ENCODE peak calls at places on chromosomes 2 and 18, in seven cellular contexts. W is MM.1S, K is fibroblast of lung, C is H9, A is GM23338, M is K562, P is PC-3. B is an unnamed sample.

GRCh38 chr2:17043173-17043572 is 377.5 kb upstream of the CYRIA start:
- DNase-seq in W (no peak), K (peak), C (no peak), A (no peak), M (no peak), P (no peak), B (no peak)

GRCh38 chr2:81467096-81467495 is 1162.5 kb upstream of the LRRTM1 start:
- DNase-seq in W (no peak), K (no peak), C (no peak), A (no peak), M (no peak), P (no peak), B (no peak)

GRCh38 chr2:212777020-212777491 is 238.5 kb upstream of the ERBB4 start:
- DNase-seq in W (peak), K (peak), C (no peak), A (peak), M (no peak), P (peak), B (peak)

GRCh38 chr18:48300463-48300961 is 108.7 kb downstream of the ZBTB7C start:
- DNase-seq in W (peak), K (no peak), C (peak), A (peak), M (peak), P (peak), B (peak)

GRCh38 chr2:72193723-72194122 is 46.1 kb upstream of the CYP26B1 start:
- DNase-seq in W (no peak), K (no peak), C (no peak), A (no peak), M (no peak), P (no peak), B (no peak)

GRCh38 chr2:239106314-239106908 is 258.5 kb downstream of the TWIST2 start:
- DNase-seq in W (peak), K (peak), C (peak), A (peak), M (peak), P (peak), B (no peak)

GRCh38 chr2:118123561-118124232 is 35.4 kb downstream of the INSIG2 start:
- DNase-seq in W (no peak), K (peak), C (no peak), A (no peak), M (no peak), P (peak), B (no peak)

GRCh38 chr2:199987586-199987985 is 32.2 kb downstream of the MAIP1 start:
- DNase-seq in W (no peak), K (no peak), C (no peak), A (no peak), M (peak), P (no peak), B (no peak)

GRCh38 chr2:40439473-40439872 is 12.4 kb downstream of the SLC8A1 start:
- DNase-seq in W (no peak), K (peak), C (no peak), A (no peak), M (no peak), P (peak), B (no peak)

GRCh38 chr2:36456227-36456788 is 100.7 kb downstream of the CRIM1 start:
- DNase-seq in W (no peak), K (peak), C (no peak), A (no peak), M (no peak), P (no peak), B (no peak)

GRCh38 chr2:230413465-230413864 is 2.5 kb upstream of the SP100 start:
- DNase-seq in W (peak), K (no peak), C (no peak), A (no peak), M (no peak), P (no peak), B (no peak)

GRCh38 chr18:75211721-75212625 is 1.4 kb downstream of the TSHZ1 start:
- DNase-seq in W (peak), K (peak), C (peak), A (peak), M (peak), P (peak), B (peak)

GRCh38 chr2:64268330-64268729 is 124.1 kb upstream of the PELI1 start:
- DNase-seq in W (no peak), K (peak), C (no peak), A (no peak), M (no peak), P (peak), B (no peak)

GRCh38 chr2:167964650-167965404 is 282.6 kb downstream of the STK39 start:
- DNase-seq in W (no peak), K (no peak), C (no peak), A (peak), M (no peak), P (peak), B (no peak)

GRCh38 chr2:122707224-122707824 is 951.9 kb downstream of the TSN start:
- DNase-seq in W (no peak), K (no peak), C (no peak), A (no peak), M (no peak), P (no peak), B (no peak)

GRCh38 chr2:95231723-95232122 is 24.4 kb downstream of the ZNF892 start:
- DNase-seq in W (peak), K (peak), C (peak), A (peak), M (peak), P (peak), B (peak)

GRCh38 chr2:109175350-109175678 is 46.3 kb downstream of the SH3RF3 start:
- DNase-seq in W (peak), K (no peak), C (no peak), A (no peak), M (no peak), P (peak), B (no peak)

GRCh38 chr18:79749251-79750191 is 48.2 kb upstream of the KCNG2 start:
- DNase-seq in W (no peak), K (peak), C (no peak), A (no peak), M (no peak), P (no peak), B (no peak)

GRCh38 chr18:12890964-12891363 is 6.9 kb upstream of the PTPN2 start:
- DNase-seq in W (no peak), K (no peak), C (no peak), A (no peak), M (no peak), P (no peak), B (no peak)

GRCh38 chr2:31522742-31523141 is 58.0 kb downstream of the SRD5A2 start:
- DNase-seq in W (no peak), K (peak), C (no peak), A (no peak), M (no peak), P (no peak), B (no peak)

GRCh38 chr2:113257511-113258264 is 21.0 kb downstream of the PAX8 start:
- DNase-seq in W (no peak), K (no peak), C (no peak), A (no peak), M (no peak), P (no peak), B (no peak)

GRCh38 chr2:113251118-113251517 is 27.6 kb downstream of the PAX8 start:
- DNase-seq in W (no peak), K (no peak), C (no peak), A (no peak), M (peak), P (peak), B (no peak)

GRCh38 chr2:113252047-113252582 is 26.6 kb downstream of the PAX8 start:
- DNase-seq in W (no peak), K (no peak), C (no peak), A (no peak), M (no peak), P (no peak), B (no peak)

GRCh38 chr2:113255140-113256070 is 23.3 kb downstream of the PAX8 start:
- DNase-seq in W (no peak), K (peak), C (no peak), A (no peak), M (no peak), P (no peak), B (no peak)

DNA sequence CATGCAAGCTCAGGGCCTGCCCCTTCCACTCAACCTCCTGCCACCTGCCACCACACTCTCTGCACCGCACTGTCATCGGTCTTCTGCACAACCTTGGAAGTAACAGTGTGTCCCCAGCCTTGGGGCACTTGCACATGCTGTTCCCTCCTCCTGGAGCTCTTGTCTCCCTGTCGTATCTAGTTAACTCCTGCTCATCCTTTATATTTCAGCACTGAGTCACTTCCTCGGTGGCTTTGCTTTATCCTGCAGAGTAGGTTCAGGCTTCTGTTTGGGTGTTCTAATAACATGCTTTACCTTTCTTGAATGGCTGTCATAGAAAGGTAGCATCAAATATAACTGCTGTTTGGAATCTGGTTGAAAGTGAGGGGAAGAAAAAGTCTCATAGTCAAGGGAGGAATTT is 25.3 kb downstream of the PAX8 start:
- DNase-seq in W (no peak), K (no peak), C (no peak), A (no peak), M (no peak), P (peak), B (no peak)
- H2AFZ ChIP-seq in W (no peak), K (no peak), C (no peak), A (no peak), M (no peak), P (no peak), B (no peak)

GRCh38 chr2:126945118-126945517 is 46.4 kb downstream of the TEX51 start:
- DNase-seq in W (no peak), K (no peak), C (no peak), A (no peak), M (no peak), P (no peak), B (no peak)

GRCh38 chr2:126947090-126947404 is 48.4 kb downstream of the TEX51 start:
- DNase-seq in W (no peak), K (no peak), C (no peak), A (no peak), M (no peak), P (no peak), B (no peak)

GRCh38 chr2:126949775-126950174 is 51.1 kb downstream of the TEX51 start:
- DNase-seq in W (no peak), K (no peak), C (no peak), A (no peak), M (no peak), P (no peak), B (no peak)

GRCh38 chr2:126943612-126944011 is 44.9 kb downstream of the TEX51 start:
- DNase-seq in W (no peak), K (no peak), C (no peak), A (no peak), M (no peak), P (no peak), B (no peak)

GRCh38 chr2:126946323-126947089 is 47.8 kb downstream of the TEX51 start:
- DNase-seq in W (no peak), K (no peak), C (no peak), A (no peak), M (no peak), P (no peak), B (no peak)
- TF ChIP-seq CTCF in W (no peak), K (no peak), C (no peak), A (no peak), M (no peak), P (no peak), B (no peak)

GRCh38 chr2:228599297-228599696 is 417.8 kb upstream of the SPHKAP start:
- DNase-seq in W (peak), K (no peak), C (no peak), A (no peak), M (no peak), P (no peak), B (no peak)
- H2AFZ ChIP-seq in W (no peak), K (peak), C (no peak), A (peak), M (no peak), P (peak), B (no peak)

DNA sequence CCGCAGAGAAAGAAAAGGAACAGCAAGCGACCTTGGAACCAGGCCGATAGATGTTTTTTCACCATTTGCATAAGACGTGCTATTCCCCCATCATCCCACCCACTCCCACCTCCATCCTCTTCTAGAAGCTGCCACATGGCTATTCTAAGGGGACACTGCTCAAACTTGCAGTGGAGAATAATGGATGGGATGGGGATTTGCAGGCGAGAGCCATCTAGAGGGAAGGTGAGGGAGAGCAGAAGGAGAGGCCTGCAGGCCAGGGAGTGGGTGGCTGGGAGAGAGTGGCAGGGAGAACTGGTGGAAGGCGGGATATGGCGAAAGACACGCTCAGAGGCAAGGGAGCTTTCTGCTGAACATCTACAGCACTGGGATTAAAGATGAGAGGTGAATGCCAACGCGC is 84.9 kb downstream of the MAPK4 start:
- DNase-seq in W (no peak), K (no peak), C (peak), A (peak), M (peak), P (peak), B (peak)
- TF ChIP-seq CTCF in W (peak), K (no peak), C (peak), A (peak), M (peak), P (peak), B (peak)

DNA sequence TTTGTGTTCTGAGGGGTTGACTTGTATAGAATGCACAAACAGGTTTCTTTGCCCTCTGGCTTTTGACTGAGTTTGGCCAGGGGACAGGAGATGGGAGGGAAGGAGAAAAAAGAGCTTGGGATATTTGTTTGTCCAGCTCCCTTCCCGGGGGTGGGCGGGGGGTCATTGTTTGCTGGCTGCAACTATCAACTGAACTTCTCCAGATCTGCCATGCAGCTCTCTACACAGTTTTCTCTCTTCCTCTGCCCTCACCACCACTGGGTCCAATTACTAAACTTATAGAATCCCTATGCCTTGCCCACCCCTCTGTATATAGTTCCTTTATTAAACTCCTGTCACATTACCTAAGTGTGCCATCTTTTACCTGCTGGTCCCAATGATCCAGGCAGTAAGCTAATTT is 32.8 kb upstream of the CHN1 start:
- DNase-seq in W (no peak), K (no peak), C (no peak), A (no peak), M (no peak), P (no peak), B (no peak)
- H2AFZ ChIP-seq in W (no peak), K (no peak), C (no peak), A (no peak), M (no peak), P (no peak), B (peak)

GRCh38 chr2:194382221-194382620 is 1274.8 kb upstream of the SLC39A10 start:
- DNase-seq in W (no peak), K (no peak), C (no peak), A (no peak), M (no peak), P (no peak), B (no peak)

GRCh38 chr2:194380011-194380410 is 1277.0 kb upstream of the SLC39A10 start:
- DNase-seq in W (no peak), K (no peak), C (no peak), A (no peak), M (no peak), P (no peak), B (no peak)

GRCh38 chr2:194383404-194383803 is 1273.6 kb upstream of the SLC39A10 start:
- DNase-seq in W (no peak), K (no peak), C (no peak), A (peak), M (no peak), P (peak), B (peak)

GRCh38 chr2:194385376-194385775 is 1271.7 kb upstream of the SLC39A10 start:
- DNase-seq in W (no peak), K (no peak), C (no peak), A (no peak), M (no peak), P (no peak), B (no peak)
- TF ChIP-seq CTCF in W (no peak), K (no peak), C (no peak), A (no peak), M (no peak), P (no peak), B (no peak)